ENCODE peak calls at places on chromosome 21, in ten cellular contexts. U is T-helper 1 cell; Z is activated CD8-positive, alpha-beta memory T cell treated with anti-CD3 and anti-CD28 coated beads for 4 hours; S is effector memory CD4-positive, alpha-beta T cell; F is RCC 7860; X is skeletal muscle cell; E is AG08396; T is fibroblast of the conjunctiva; O is GF-D8; G is COR-L47. D is an unnamed sample.

GRCh38 chr21:31326478-31327247 is 17.4 kb downstream of the TIAM1 start:
- DNase-seq in Z (no peak), X (peak), O (no peak), G (no peak), S (peak), T (no peak), F (no peak), E (no peak), U (no peak), D (no peak)

GRCh38 chr21:15797577-15798363 is 68.0 kb downstream of the USP25 start:
- DNase-seq in O (no peak), X (no peak), T (no peak), E (no peak), G (no peak), S (no peak), F (no peak), Z (no peak), U (no peak), D (peak)

GRCh38 chr21:36849461-36849860 is 117.0 kb downstream of the HLCS start:
- DNase-seq in E (no peak), F (no peak), O (no peak), G (no peak), S (no peak), T (no peak), U (no peak), X (no peak), Z (no peak), D (no peak)

GRCh38 chr21:44921928-44922327 is 1.2 kb upstream of the ITGB2 start:
- DNase-seq in X (no peak), U (no peak), G (no peak), T (no peak), S (no peak), O (no peak), E (no peak), Z (no peak), F (no peak), D (no peak)

GRCh38 chr21:45050786-45051489 is 23.4 kb upstream of the ADARB1 start:
- DNase-seq in E (peak), X (peak), G (no peak), T (no peak), Z (no peak), F (no peak), U (no peak), S (no peak), O (no peak), D (no peak)

GRCh38 chr21:39451332-39452206 is at the start of gene SH3BGR:
- DNase-seq in T (peak), X (no peak), G (no peak), Z (no peak), F (no peak), U (no peak), O (no peak), E (no peak), S (no peak), D (no peak)

GRCh38 chr21:17903029-17903806 is 84.1 kb upstream of the C21orf91 start:
- DNase-seq in Z (no peak), F (peak), U (no peak), S (no peak), O (peak), T (no peak), E (no peak), G (peak), X (no peak), D (peak)

GRCh38 chr21:43207868-43208267 is 39.1 kb downstream of the CRYAA start:
- DNase-seq in E (no peak), X (no peak), Z (no peak), O (no peak), F (no peak), G (no peak), U (no peak), T (no peak), S (no peak), D (no peak)

GRCh38 chr21:31204801-31205200 is 139.3 kb downstream of the TIAM1 start:
- DNase-seq in X (no peak), S (no peak), O (no peak), U (no peak), G (peak), T (no peak), F (no peak), E (no peak), Z (no peak), D (no peak)

GRCh38 chr21:45080639-45081414 is 6.4 kb downstream of the ADARB1 start:
- DNase-seq in X (no peak), T (no peak), G (no peak), U (no peak), S (peak), O (no peak), F (peak), E (peak), Z (no peak), D (peak)

GRCh38 chr21:20997633-20998455 is at the start of gene NCAM2:
- DNase-seq in E (peak), S (peak), X (peak), Z (peak), U (peak), O (no peak), T (peak), F (no peak), G (peak), D (peak)

GRCh38 chr21:43936186-43936967 is 71.4 kb downstream of the AGPAT3 start:
- DNase-seq in S (no peak), O (no peak), F (no peak), U (no peak), X (no peak), G (no peak), T (no peak), E (no peak), Z (no peak), D (no peak)

D was measured in ACHN.